ENCODE peak calls at places on chromosomes 6 and 20, in four cellular contexts. P is GM12878, J is K562, U is HepG2. N is an unnamed sample.

GRCh38 chr20:54713727-54714126 is 238.3 kb downstream of the DOK5 start:
- DNase-seq in P (no peak), J (no peak), U (no peak), N (no peak)

GRCh38 chr6:154661751-154662150 is 71.5 kb upstream of the SCAF8 start:
- DNase-seq in P (no peak), J (no peak), U (no peak), N (no peak)

GRCh38 chr6:143150291-143150690 is 89.6 kb downstream of the AIG1 start:
- DNase-seq in J (no peak), P (no peak), U (no peak), N (no peak)

GRCh38 chr6:101401792-101402617 is 8.5 kb downstream of the GRIK2 start:
- DNase-seq in U (no peak), P (no peak), J (no peak), N (peak)

GRCh38 chr6:12290490-12290820 is 294 bp downstream of the EDN1 start:
- DNase-seq in J (no peak), U (no peak), P (no peak), N (no peak)

GRCh38 chr6:27121640-27122039 is 125.9 kb upstream of the PRSS16 start:
- DNase-seq in P (no peak), J (no peak), U (no peak), N (no peak)

GRCh38 chr20:43322851-43323250 is 133.1 kb upstream of the PTPRT start:
- DNase-seq in J (peak), U (no peak), P (no peak), N (no peak)

GRCh38 chr20:60787264-60787663 is 464.8 kb upstream of the CDH4 start:
- DNase-seq in U (no peak), J (no peak), P (no peak), N (no peak)

GRCh38 chr6:137811121-137811911 is 55.7 kb upstream of the TNFAIP3 start:
- DNase-seq in P (peak), J (peak), U (peak), N (peak)

GRCh38 chr6:157813191-157813590 is 9.9 kb upstream of the SNX9 start:
- DNase-seq in J (no peak), U (no peak), P (no peak), N (no peak)

GRCh38 chr6:147868493-147869222 is 360.2 kb downstream of the SAMD5 start:
- DNase-seq in J (no peak), P (no peak), U (no peak), N (no peak)

GRCh38 chr6:37491161-37491829 is 8.4 kb downstream of the CCDC167 start:
- DNase-seq in P (no peak), J (no peak), U (no peak), N (no peak)

GRCh38 chr20:46811328-46812084 is 83.1 kb upstream of the EYA2 start:
- DNase-seq in J (no peak), P (no peak), U (no peak), N (no peak)

GRCh38 chr6:43428112-43428570 is 800 bp downstream of the ABCC10 start:
- DNase-seq in P (no peak), U (no peak), J (no peak), N (no peak)

GRCh38 chr6:24394777-24395437 is 7.8 kb upstream of the MRS2 start:
- DNase-seq in P (no peak), J (no peak), U (no peak), N (no peak)

GRCh38 chr6:142014515-142014914 is 118.2 kb upstream of the GJE1 start:
- DNase-seq in J (no peak), P (no peak), U (no peak), N (no peak)

GRCh38 chr20:25253606-25254275 is 5.9 kb downstream of the PYGB start:
- DNase-seq in U (no peak), J (no peak), P (no peak), N (no peak)

GRCh38 chr6:142728910-142729481 is 216.0 kb downstream of the HIVEP2 start:
- DNase-seq in U (no peak), J (no peak), P (no peak), N (no peak)

GRCh38 chr6:65557224-65557623 is 149.8 kb downstream of the EYS start:
- DNase-seq in J (no peak), U (no peak), P (no peak), N (no peak)

GRCh38 chr6:108736832-108737231 is 111.4 kb upstream of the ARMC2 start:
- DNase-seq in U (peak), P (no peak), J (peak), N (no peak)

GRCh38 chr6:815348-815738 is 122.4 kb upstream of the EXOC2 start:
- DNase-seq in P (no peak), U (peak), J (peak), N (peak)

GRCh38 chr20:61844621-61845020 is 221.1 kb downstream of the TAF4 start:
- DNase-seq in U (no peak), P (no peak), J (no peak), N (no peak)

GRCh38 chr20:32018269-32019155 is 8.3 kb downstream of the CCM2L start:
- DNase-seq in J (peak), P (no peak), U (peak), N (peak)

GRCh38 chr6:31168606-31169005 is 1.9 kb downstream of the POU5F1 start:
- DNase-seq in U (no peak), P (no peak), J (no peak), N (no peak)

GRCh38 chr6:33008944-33009861 is at the start of gene HLA-DOA:
- DNase-seq in U (no peak), J (peak), P (peak), N (peak)

GRCh38 chr6:33013608-33014007 is 4.2 kb upstream of the HLA-DOA start:
- DNase-seq in P (no peak), U (no peak), J (no peak), N (no peak)

GRCh38 chr6:33007831-33008395 is 1.5 kb downstream of the HLA-DOA start:
- DNase-seq in P (no peak), U (no peak), J (peak), N (no peak)

GRCh38 chr6:33014841-33015634 is 5.6 kb upstream of the HLA-DOA start:
- DNase-seq in P (peak), J (peak), U (peak), N (peak)

GRCh38 chr6:33010356-33010755 is 965 bp upstream of the HLA-DOA start:
- DNase-seq in J (no peak), P (no peak), U (no peak), N (no peak)
- TF ChIP-seq TARDBP in J (no peak), P (no peak), U (no peak), N (no peak)

GRCh38 chr6:13624871-13625288 is 9.7 kb downstream of the NOL7 start:
- DNase-seq in J (peak), U (peak), P (no peak), N (peak)
- TF ChIP-seq TARDBP in J (no peak), U (no peak), P (no peak), N (no peak)

GRCh38 chr6:14132244-14133220 is 15.0 kb downstream of the CD83 start:
- DNase-seq in P (no peak), J (no peak), U (peak), N (no peak)
- TF ChIP-seq TARDBP in P (no peak), J (no peak), U (peak), N (no peak)

GRCh38 chr6:152380351-152380767 is 256.8 kb downstream of the SYNE1 start:
- DNase-seq in J (no peak), U (peak), P (no peak), N (no peak)

GRCh38 chr6:152375200-152375599 is 262.0 kb downstream of the SYNE1 start:
- DNase-seq in P (no peak), U (no peak), J (no peak), N (no peak)

GRCh38 chr6:152372945-152373344 is 264.2 kb downstream of the SYNE1 start:
- DNase-seq in P (no peak), J (no peak), U (no peak), N (no peak)

GRCh38 chr6:152380993-152381898 is 255.9 kb downstream of the SYNE1 start:
- DNase-seq in U (peak), J (no peak), P (no peak), N (peak)

DNA sequence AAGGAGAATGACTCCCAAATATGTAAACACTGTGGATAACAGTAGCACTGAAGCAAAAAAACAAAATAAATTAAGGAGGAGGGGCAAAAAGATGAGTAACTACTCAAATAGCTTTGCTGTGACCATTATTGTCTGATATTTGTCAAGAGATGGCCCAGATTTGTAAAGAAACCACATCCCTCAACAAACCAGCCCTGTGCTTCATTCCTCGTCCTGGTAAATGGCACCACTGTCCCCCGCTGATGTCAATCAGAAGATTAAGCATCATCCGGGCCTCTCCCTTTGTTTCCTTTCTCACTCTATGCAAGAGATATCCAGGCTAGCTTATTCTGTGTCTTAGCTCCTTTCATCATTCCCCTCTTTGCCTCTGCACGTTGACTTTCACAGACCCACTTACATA is 259.0 kb downstream of the SYNE1 start:
- DNase-seq in J (no peak), U (peak), P (no peak), N (no peak)
- TF ChIP-seq TARDBP in J (no peak), U (no peak), P (no peak), N (no peak)

GRCh38 chr6:40082278-40083043 is 148.2 kb upstream of the MOCS1 start:
- DNase-seq in J (no peak), P (no peak), U (no peak), N (no peak)
- TF ChIP-seq TARDBP in J (no peak), P (no peak), U (no peak), N (no peak)

GRCh38 chr6:18406955-18407738 is 20.0 kb downstream of the RNF144B start:
- DNase-seq in U (no peak), J (no peak), P (no peak), N (no peak)
- TF ChIP-seq TARDBP in U (no peak), J (no peak), P (no peak), N (no peak)

GRCh38 chr20:51756653-51757052 is 11.5 kb downstream of the ATP9A start:
- DNase-seq in P (no peak), J (no peak), U (no peak), N (no peak)

GRCh38 chr20:51758978-51759544 is 9.1 kb downstream of the ATP9A start:
- DNase-seq in J (no peak), P (no peak), U (peak), N (no peak)

GRCh38 chr20:51760905-51761544 is 7.2 kb downstream of the ATP9A start:
- DNase-seq in J (no peak), P (no peak), U (peak), N (no peak)

GRCh38 chr20:51757226-51757625 is 11.0 kb downstream of the ATP9A start:
- DNase-seq in U (no peak), P (no peak), J (no peak), N (no peak)

GRCh38 chr20:51759769-51760510 is 8.2 kb downstream of the ATP9A start:
- DNase-seq in J (no peak), P (no peak), U (peak), N (no peak)
- TF ChIP-seq TARDBP in J (no peak), P (no peak), U (no peak), N (no peak)

GRCh38 chr6:78605909-78606446 is 261.4 kb upstream of the IRAK1BP1 start:
- DNase-seq in J (no peak), U (no peak), P (no peak), N (no peak)
- TF ChIP-seq TARDBP in J (no peak), U (no peak), P (no peak), N (no peak)

N was measured in HEK293T.